ENCODE peak calls at places on chromosomes 16 and 17, in eight cellular contexts. H is H1; N is prostate gland; O is CD8-positive, alpha-beta memory T cell; G is esophagus muscularis mucosa; C is K562; D is right lobe of liver; P is cardiac muscle cell. W is an unnamed sample.

GRCh38 chr17:43558805-43559160 is 12.6 kb upstream of the ETV4 start:
- DNase-seq in H (no peak), N (no peak), O (no peak), G (no peak), C (no peak), D (no peak), P (no peak), W (no peak)

GRCh38 chr17:55660171-55660886 is 62.3 kb downstream of the TMEM100 start:
- DNase-seq in H (no peak), N (no peak), O (no peak), G (no peak), C (no peak), D (no peak), P (no peak), W (peak; percentile 85)

GRCh38 chr17:4599505-4600281 is 15.4 kb downstream of the SMTNL2 start:
- DNase-seq in H (peak; percentile 70), N (no peak), O (no peak), G (no peak), C (peak; percentile 27), D (no peak), P (peak; percentile 57), W (no peak)

GRCh38 chr16:72172105-72173034 is at the start of gene PMFBP1:
- DNase-seq in H (no peak), N (no peak), O (no peak), G (no peak), C (peak; percentile 19), D (no peak), P (no peak), W (peak; percentile 97)

GRCh38 chr17:19304209-19304608 is 58.3 kb downstream of the B9D1 start:
- DNase-seq in H (no peak), N (no peak), O (no peak), G (no peak), C (peak; percentile 36), D (peak; percentile 71), P (no peak), W (peak; percentile 46)

GRCh38 chr17:74699236-74699635 is 13.5 kb downstream of the CD300LF start:
- DNase-seq in H (no peak), N (no peak), O (no peak), G (no peak), C (no peak), D (no peak), P (no peak), W (no peak)

GRCh38 chr17:39177256-39177655 is 11.3 kb upstream of the ARL5C start:
- DNase-seq in H (peak; percentile 87), N (no peak), O (no peak), G (no peak), C (peak; percentile 39), D (no peak), P (peak; percentile 34), W (peak; percentile 67)

GRCh38 chr16:47565454-47565853 is 104.3 kb downstream of the PHKB start:
- DNase-seq in H (no peak), N (no peak), O (peak; percentile 12), G (peak; percentile 92), C (no peak), D (no peak), P (no peak), W (no peak)

GRCh38 chr17:4375039-4375748 is 8.7 kb upstream of the UBE2G1 start:
- DNase-seq in H (no peak), N (no peak), O (no peak), G (no peak), C (no peak), D (no peak), P (no peak), W (no peak)

GRCh38 chr17:79203016-79203415 is 128.4 kb downstream of the ENGASE start:
- DNase-seq in H (no peak), N (no peak), O (no peak), G (no peak), C (peak; percentile 26), D (no peak), P (no peak), W (peak; percentile 52)

GRCh38 chr17:79207957-79208356 is 133.3 kb downstream of the ENGASE start:
- DNase-seq in H (no peak), N (no peak), O (no peak), G (no peak), C (no peak), D (no peak), P (no peak), W (no peak)

GRCh38 chr17:79203657-79204056 is 129.0 kb downstream of the ENGASE start:
- DNase-seq in H (no peak), N (no peak), O (no peak), G (no peak), C (no peak), D (no peak), P (no peak), W (no peak)

GRCh38 chr17:79204261-79204660 is 129.6 kb downstream of the ENGASE start:
- DNase-seq in H (no peak), N (no peak), O (no peak), G (no peak), C (no peak), D (no peak), P (no peak), W (no peak)

GRCh38 chr17:79205688-79206205 is 131.1 kb downstream of the ENGASE start:
- DNase-seq in H (no peak), N (no peak), O (no peak), G (no peak), C (no peak), D (no peak), P (no peak), W (no peak)
- H3K27me3 ChIP-seq in H (no peaks in the 10 kb centered on the region), N (peaks cover 2% of the 10 kb centered on the region), O (no peaks in the 10 kb centered on the region), G (peaks cover 51% of the 10 kb centered on the region), C (peaks cover 11% of the 10 kb centered on the region), D (no peaks in the 10 kb centered on the region), P (no peaks in the 10 kb centered on the region), W (no peaks in the 10 kb centered on the region)

GRCh38 chr17:1004769-1005295 is 7.9 kb downstream of the TIMM22 start:
- DNase-seq in H (no peak), N (no peak), O (no peak), G (no peak), C (peak; percentile 45), D (no peak), P (no peak), W (no peak)

GRCh38 chr17:1005361-1005946 is 8.5 kb downstream of the TIMM22 start:
- DNase-seq in H (no peak), N (peak; percentile 77), O (no peak), G (no peak), C (no peak), D (no peak), P (no peak), W (no peak)

GRCh38 chr17:1002771-1003555 is 6.0 kb downstream of the TIMM22 start:
- DNase-seq in H (no peak), N (no peak), O (no peak), G (no peak), C (no peak), D (no peak), P (no peak), W (no peak)

GRCh38 chr17:1003633-1003971 is 6.7 kb downstream of the TIMM22 start:
- DNase-seq in H (no peak), N (no peak), O (no peak), G (no peak), C (no peak), D (no peak), P (no peak), W (no peak)

DNA sequence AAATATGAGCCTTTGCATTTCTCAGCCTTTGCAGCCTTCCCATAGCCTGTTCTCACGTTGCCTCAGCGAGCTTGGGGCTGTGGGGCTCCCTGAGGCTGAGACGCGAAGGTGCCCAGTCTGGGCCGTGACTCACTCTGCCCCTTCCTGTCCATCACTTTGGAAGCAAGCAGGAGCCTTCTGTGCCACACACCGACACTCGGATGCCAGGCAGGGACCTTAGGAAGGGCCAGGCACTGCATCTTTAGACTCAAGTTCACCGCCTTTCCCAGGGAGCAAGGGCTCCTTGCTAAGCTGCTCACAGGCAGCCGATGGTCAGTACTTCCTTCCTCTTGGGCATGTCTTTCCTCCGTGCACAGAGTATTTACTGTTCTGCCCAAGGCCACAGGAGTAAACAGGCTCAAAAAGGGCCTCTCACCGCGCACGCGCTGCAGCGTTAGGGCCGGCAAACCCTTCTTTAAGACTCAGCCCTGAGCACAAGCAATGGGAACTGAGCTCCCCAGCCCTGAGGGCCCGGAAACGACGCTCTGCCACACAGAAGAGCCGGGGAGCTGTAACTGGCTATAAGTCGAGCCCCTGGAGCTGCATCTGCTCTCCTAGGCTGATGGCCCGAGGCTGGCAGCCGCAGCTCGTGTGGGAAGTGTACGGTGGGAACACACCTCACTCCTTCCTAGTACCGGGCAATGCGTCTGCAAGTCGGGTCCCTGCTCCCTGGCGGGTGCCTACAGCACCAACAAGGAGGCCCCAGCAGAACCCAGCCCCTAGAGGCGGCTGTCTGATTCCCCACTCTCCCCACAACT is 7.2 kb downstream of the TIMM22 start:
- DNase-seq in H (no peak), N (no peak), O (no peak), G (no peak), C (no peak), D (no peak), P (no peak), W (no peak)
- H3K27ac ChIP-seq in H (no peak overlapping the region), N (peak overlapping the region; percentile 68), O (no peak overlapping the region), G (peak overlapping the region; percentile 81), C (no peak overlapping the region), D (no peak overlapping the region), P (peak overlapping the region; percentile 76), W (no peak overlapping the region)

DNA sequence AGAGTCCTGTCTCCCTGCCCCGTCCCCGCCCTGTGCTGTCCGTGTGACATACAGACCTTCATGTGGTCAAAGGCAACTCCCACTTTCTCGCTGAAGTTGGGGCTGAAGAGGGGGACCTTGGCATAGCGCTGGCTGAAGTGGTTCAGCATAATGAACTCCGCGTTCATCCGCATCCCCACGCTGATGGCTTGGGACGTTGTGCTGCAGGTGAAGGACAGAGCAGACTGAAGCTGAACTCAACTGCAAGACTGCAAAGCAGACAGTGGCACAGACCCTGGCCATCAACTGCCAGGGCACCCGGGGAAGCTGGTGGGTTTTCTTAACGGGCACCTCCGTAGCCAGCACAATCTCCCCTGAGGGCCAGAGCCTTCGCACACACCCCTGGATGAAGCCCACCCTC is 24.2 kb downstream of the ELAC2 start:
- DNase-seq in H (no peak), N (no peak), O (no peak), G (no peak), C (no peak), D (no peak), P (no peak), W (no peak)
- H3K27me3 ChIP-seq in H (no peaks in the 10 kb centered on the region), N (no peaks in the 10 kb centered on the region), O (no peaks in the 10 kb centered on the region), G (no peaks in the 10 kb centered on the region), C (no peaks in the 10 kb centered on the region), D (no peaks in the 10 kb centered on the region), P (no peaks in the 10 kb centered on the region), W (no peaks in the 10 kb centered on the region)

GRCh38 chr16:1971678-1972489 is at the start of gene TBL3:
- DNase-seq in H (peak; percentile 82), N (peak; percentile 90), O (peak; percentile 96), G (peak; percentile 98), C (peak; percentile 83), D (peak; percentile 95), P (peak; percentile 93), W (peak; percentile 98)

GRCh38 chr16:1974157-1975070 is 2.6 kb downstream of the TBL3 start:
- DNase-seq in H (no peak), N (no peak), O (no peak), G (no peak), C (no peak), D (peak; percentile 56), P (no peak), W (no peak)

GRCh38 chr16:1975432-1976215 is 3.8 kb downstream of the TBL3 start:
- DNase-seq in H (no peak), N (no peak), O (no peak), G (no peak), C (no peak), D (peak; percentile 46), P (no peak), W (no peak)

GRCh38 chr16:1973461-1974156 is 1.8 kb downstream of the TBL3 start:
- DNase-seq in H (no peak), N (no peak), O (no peak), G (no peak), C (no peak), D (peak; percentile 51), P (no peak), W (no peak)

GRCh38 chr16:1972490-1972877 is 631 bp downstream of the TBL3 start:
- DNase-seq in H (no peak), N (no peak), O (no peak), G (no peak), C (no peak), D (peak; percentile 63), P (no peak), W (peak; percentile 50)
- H3K27ac ChIP-seq in H (no peak overlapping the region), N (peak overlapping the region; percentile 86), O (peak overlapping the region; percentile 83), G (peak overlapping the region; percentile 95), C (peak overlapping the region; percentile 84), D (peak overlapping the region; percentile 54), P (no peak overlapping the region), W (no peak overlapping the region)